ENCODE peak calls at places on chromosomes 11 and 22, in five cellular contexts. One of them, this sample, is unnamed. For H3K27me3, the result is how much of the 10 kb centered on the place peaks cover.

GRCh38 chr11:75968021-75968685 is 153.1 kb downstream of the UVRAG start:
- DNase-seq in heart right ventricle: no peak
- DNase-seq in ovary: no peak
- DNase-seq in CD8-positive, alpha-beta T cell: no peak
- DNase-seq in left ventricle myocardium inferior: no peak
- DNase-seq in this sample: no peak

GRCh38 chr11:47269002-47269828 is 718 bp upstream of the MADD start:
- DNase-seq in heart right ventricle: peak
- DNase-seq in left ventricle myocardium inferior: peak
- DNase-seq in ovary: peak
- DNase-seq in CD8-positive, alpha-beta T cell: peak
- DNase-seq in this sample: peak

GRCh38 chr11:904380-904779 is 6.2 kb downstream of the CHID1 start:
- DNase-seq in heart right ventricle: no peak
- DNase-seq in ovary: no peak
- DNase-seq in left ventricle myocardium inferior: no peak
- DNase-seq in CD8-positive, alpha-beta T cell: no peak
- DNase-seq in this sample: peak

GRCh38 chr11:58926695-58927094 is 12.6 kb upstream of the GLYATL1 start:
- DNase-seq in heart right ventricle: no peak
- DNase-seq in ovary: no peak
- DNase-seq in CD8-positive, alpha-beta T cell: no peak
- DNase-seq in left ventricle myocardium inferior: no peak
- DNase-seq in this sample: no peak

GRCh38 chr11:565921-566509 is 5.2 kb downstream of the RASSF7 start:
- DNase-seq in heart right ventricle: no peak
- DNase-seq in ovary: peak
- DNase-seq in left ventricle myocardium inferior: no peak
- DNase-seq in CD8-positive, alpha-beta T cell: no peak
- DNase-seq in this sample: peak

GRCh38 chr11:60785806-60786361 is 751 bp downstream of the MS4A10 start:
- DNase-seq in heart right ventricle: no peak
- DNase-seq in left ventricle myocardium inferior: no peak
- DNase-seq in ovary: no peak
- DNase-seq in CD8-positive, alpha-beta T cell: no peak
- DNase-seq in this sample: no peak

GRCh38 chr11:13663631-13664071 is 4.8 kb upstream of the FAR1 start:
- DNase-seq in left ventricle myocardium inferior: no peak
- DNase-seq in CD8-positive, alpha-beta T cell: no peak
- DNase-seq in heart right ventricle: no peak
- DNase-seq in ovary: no peak
- DNase-seq in this sample: no peak

GRCh38 chr22:25748140-25748539 is 6.2 kb downstream of the MYO18B start:
- DNase-seq in heart right ventricle: no peak
- DNase-seq in CD8-positive, alpha-beta T cell: no peak
- DNase-seq in left ventricle myocardium inferior: no peak
- DNase-seq in ovary: no peak
- DNase-seq in this sample: no peak

GRCh38 chr11:121767433-121767832 is 314.7 kb upstream of the SORL1-AS1 start:
- DNase-seq in ovary: no peak
- DNase-seq in heart right ventricle: no peak
- DNase-seq in left ventricle myocardium inferior: no peak
- DNase-seq in CD8-positive, alpha-beta T cell: no peak
- DNase-seq in this sample: no peak

GRCh38 chr11:77093987-77094840 is 8.4 kb upstream of the OMP start:
- DNase-seq in CD8-positive, alpha-beta T cell: no peak
- DNase-seq in ovary: peak
- DNase-seq in left ventricle myocardium inferior: no peak
- DNase-seq in heart right ventricle: no peak
- DNase-seq in this sample: no peak

GRCh38 chr22:41382098-41382578 is 396 bp downstream of the TEF start:
- DNase-seq in ovary: peak
- DNase-seq in CD8-positive, alpha-beta T cell: peak
- DNase-seq in left ventricle myocardium inferior: peak
- DNase-seq in heart right ventricle: peak
- DNase-seq in this sample: peak

GRCh38 chr11:10522921-10523320 is 18.1 kb downstream of the RNF141 start:
- DNase-seq in left ventricle myocardium inferior: no peak
- DNase-seq in heart right ventricle: no peak
- DNase-seq in ovary: no peak
- DNase-seq in CD8-positive, alpha-beta T cell: no peak
- DNase-seq in this sample: no peak

GRCh38 chr22:49833340-49834007 is 5.8 kb upstream of the BRD1 start:
- DNase-seq in heart right ventricle: no peak
- DNase-seq in CD8-positive, alpha-beta T cell: no peak
- DNase-seq in ovary: no peak
- DNase-seq in left ventricle myocardium inferior: no peak
- DNase-seq in this sample: peak

GRCh38 chr11:121328213-121328966 is 35.8 kb downstream of the SC5D start:
- DNase-seq in CD8-positive, alpha-beta T cell: peak
- DNase-seq in left ventricle myocardium inferior: no peak
- DNase-seq in ovary: no peak
- DNase-seq in heart right ventricle: no peak
- DNase-seq in this sample: no peak

GRCh38 chr11:69053546-69054396 is 5.0 kb downstream of the TPCN2 start:
- DNase-seq in ovary: no peak
- DNase-seq in heart right ventricle: no peak
- DNase-seq in left ventricle myocardium inferior: peak
- DNase-seq in CD8-positive, alpha-beta T cell: no peak
- DNase-seq in this sample: no peak

GRCh38 chr11:84580338-84580737 is 1046.8 kb downstream of the DLG2 start:
- DNase-seq in CD8-positive, alpha-beta T cell: no peak
- DNase-seq in left ventricle myocardium inferior: no peak
- DNase-seq in heart right ventricle: no peak
- DNase-seq in ovary: no peak
- DNase-seq in this sample: no peak

GRCh38 chr11:134449713-134450112 is 37.7 kb upstream of the B3GAT1 start:
- DNase-seq in left ventricle myocardium inferior: no peak
- DNase-seq in ovary: no peak
- DNase-seq in CD8-positive, alpha-beta T cell: no peak
- DNase-seq in heart right ventricle: no peak
- DNase-seq in this sample: no peak

GRCh38 chr11:115930886-115931537 is 426.8 kb upstream of the CADM1 start:
- DNase-seq in ovary: no peak
- DNase-seq in heart right ventricle: no peak
- DNase-seq in left ventricle myocardium inferior: no peak
- DNase-seq in CD8-positive, alpha-beta T cell: no peak
- DNase-seq in this sample: no peak

GRCh38 chr22:38318792-38319773 is 1.9 kb upstream of the CSNK1E start:
- DNase-seq in left ventricle myocardium inferior: no peak
- DNase-seq in heart right ventricle: no peak
- DNase-seq in ovary: peak
- DNase-seq in CD8-positive, alpha-beta T cell: no peak
- DNase-seq in this sample: no peak

GRCh38 chr11:34208266-34209135 is 103.1 kb downstream of the NAT10 start:
- DNase-seq in left ventricle myocardium inferior: no peak
- DNase-seq in ovary: no peak
- DNase-seq in CD8-positive, alpha-beta T cell: no peak
- DNase-seq in heart right ventricle: no peak
- DNase-seq in this sample: no peak

GRCh38 chr11:7220636-7221035 is 31.1 kb upstream of the SYT9 start:
- DNase-seq in left ventricle myocardium inferior: no peak
- DNase-seq in CD8-positive, alpha-beta T cell: no peak
- DNase-seq in heart right ventricle: no peak
- DNase-seq in ovary: no peak
- DNase-seq in this sample: no peak

GRCh38 chr11:18192988-18193387 is 20.4 kb downstream of the MRGPRX4 start:
- DNase-seq in ovary: no peak
- DNase-seq in heart right ventricle: no peak
- DNase-seq in left ventricle myocardium inferior: no peak
- DNase-seq in CD8-positive, alpha-beta T cell: no peak
- DNase-seq in this sample: no peak
- TF ChIP-seq CTCF in ovary: no peak
- TF ChIP-seq CTCF in heart right ventricle: no peak
- TF ChIP-seq CTCF in left ventricle myocardium inferior: no peak
- TF ChIP-seq CTCF in CD8-positive, alpha-beta T cell: no peak
- TF ChIP-seq CTCF in this sample: no peak

DNA sequence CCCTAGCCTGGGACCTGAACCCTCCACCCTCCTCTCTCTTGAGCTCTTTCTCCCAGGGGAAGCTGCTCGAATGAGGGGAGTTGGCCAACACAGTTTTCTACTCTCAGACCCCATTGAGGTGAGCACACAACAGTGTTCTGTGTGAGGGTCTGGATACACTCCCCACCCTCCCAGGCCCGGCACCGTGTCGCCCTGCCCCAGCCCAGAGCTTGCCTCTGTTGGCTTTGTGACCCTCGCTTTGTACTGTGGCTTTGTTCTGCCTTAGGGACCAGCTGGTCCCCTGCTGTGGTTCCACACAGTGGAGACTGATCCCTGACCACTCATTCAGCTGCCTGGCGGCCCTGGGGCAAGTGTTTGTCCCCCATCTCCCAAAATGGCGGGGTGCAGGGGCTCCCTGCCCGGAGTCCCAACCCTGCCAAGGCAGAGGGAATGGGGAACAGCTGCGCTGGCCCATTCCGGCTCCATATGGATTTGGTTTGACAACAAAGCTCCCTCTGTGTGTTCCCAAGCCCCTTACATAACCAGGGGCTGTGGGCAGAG is 8.3 kb downstream of the ST3GAL4 start:
- DNase-seq in left ventricle myocardium inferior: peak
- DNase-seq in heart right ventricle: no peak
- DNase-seq in ovary: peak
- DNase-seq in CD8-positive, alpha-beta T cell: no peak
- DNase-seq in this sample: no peak
- H3K27ac ChIP-seq in left ventricle myocardium inferior: peak
- H3K27ac ChIP-seq in heart right ventricle: peak
- H3K27ac ChIP-seq in ovary: peak
- H3K27ac ChIP-seq in CD8-positive, alpha-beta T cell: no peak
- H3K27ac ChIP-seq in this sample: no peak

DNA sequence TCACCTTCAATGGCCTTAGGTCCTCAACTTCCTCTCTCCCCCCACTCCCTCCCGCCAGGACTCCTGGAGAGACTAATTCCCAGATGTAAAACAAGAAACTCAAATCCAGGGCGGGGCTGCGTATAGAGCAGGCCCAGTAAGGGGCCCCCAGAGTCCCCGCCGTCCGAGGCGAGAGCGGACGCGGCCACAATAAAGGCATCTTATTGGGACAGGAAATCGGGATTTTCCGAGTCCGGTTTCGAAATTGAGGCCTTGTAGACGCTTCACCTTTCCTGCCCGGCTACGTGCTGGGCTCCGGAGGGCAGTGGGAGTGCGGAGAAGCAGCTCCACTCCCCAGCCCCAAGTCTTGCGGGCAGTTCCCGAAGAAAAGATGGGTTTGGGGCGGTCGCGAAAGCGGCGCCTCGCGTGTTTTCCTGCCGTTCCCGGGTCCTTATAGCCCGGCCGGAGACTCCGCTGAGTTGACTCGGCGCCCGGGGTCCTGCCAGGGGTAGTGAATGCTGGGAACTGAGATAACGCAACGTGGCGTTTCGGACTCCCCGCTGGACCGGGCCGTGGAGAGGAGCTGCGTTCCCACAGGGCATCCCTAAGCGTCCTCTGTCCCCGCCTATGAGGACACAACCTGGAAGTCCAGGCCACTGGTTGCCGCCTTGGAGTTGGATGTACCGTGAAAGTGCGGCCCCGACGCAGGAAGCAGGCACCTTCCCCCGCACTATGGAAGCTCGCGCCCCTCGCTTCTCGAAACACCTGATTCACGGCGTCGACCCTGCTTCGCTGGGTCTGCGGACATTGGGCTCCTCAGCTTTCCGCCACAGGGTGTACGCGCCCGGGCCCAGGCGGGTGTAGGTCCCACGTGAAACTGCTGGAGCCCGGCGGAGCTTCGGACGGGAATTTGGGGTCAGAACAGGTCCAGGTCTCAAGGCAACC is 4.8 kb upstream of the CHRM1 start:
- DNase-seq in ovary: peak
- DNase-seq in heart right ventricle: no peak
- DNase-seq in CD8-positive, alpha-beta T cell: no peak
- DNase-seq in left ventricle myocardium inferior: no peak
- DNase-seq in this sample: no peak
- H3K27me3 ChIP-seq in ovary: under half
- H3K27me3 ChIP-seq in heart right ventricle: half or more
- H3K27me3 ChIP-seq in CD8-positive, alpha-beta T cell: under half
- H3K27me3 ChIP-seq in left ventricle myocardium inferior: half or more
- H3K27me3 ChIP-seq in this sample: under half

DNA sequence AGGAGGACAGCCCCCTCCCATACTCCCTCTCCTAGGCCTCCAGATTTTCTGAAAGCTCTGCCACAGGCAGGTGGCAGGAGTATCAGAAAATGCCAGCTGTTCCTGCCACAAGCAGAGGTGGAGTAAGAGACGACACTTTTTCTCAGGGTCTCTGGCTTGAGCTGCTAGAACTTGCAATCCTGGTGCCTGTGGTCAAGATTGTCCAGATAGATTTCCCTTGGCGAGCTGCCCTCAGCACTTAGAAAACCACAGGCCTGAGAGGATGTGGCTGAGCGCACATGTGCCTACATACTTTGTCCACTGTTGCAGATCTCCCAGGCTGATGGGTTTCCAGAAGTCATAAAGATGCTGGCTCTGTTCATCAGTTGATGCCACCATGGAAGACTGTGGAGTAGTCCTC is 65.7 kb upstream of the NAV2 start:
- DNase-seq in CD8-positive, alpha-beta T cell: no peak
- DNase-seq in heart right ventricle: no peak
- DNase-seq in left ventricle myocardium inferior: no peak
- DNase-seq in ovary: no peak
- DNase-seq in this sample: peak
- TF ChIP-seq CTCF in CD8-positive, alpha-beta T cell: no peak
- TF ChIP-seq CTCF in heart right ventricle: no peak
- TF ChIP-seq CTCF in left ventricle myocardium inferior: no peak
- TF ChIP-seq CTCF in ovary: no peak
- TF ChIP-seq CTCF in this sample: no peak

GRCh38 chr11:62435741-62436485 is 17.1 kb downstream of the SCGB1A1 start:
- DNase-seq in ovary: no peak
- DNase-seq in CD8-positive, alpha-beta T cell: no peak
- DNase-seq in heart right ventricle: no peak
- DNase-seq in left ventricle myocardium inferior: no peak
- DNase-seq in this sample: no peak
- H3K27ac ChIP-seq in ovary: no peak
- H3K27ac ChIP-seq in CD8-positive, alpha-beta T cell: no peak
- H3K27ac ChIP-seq in heart right ventricle: peak
- H3K27ac ChIP-seq in left ventricle myocardium inferior: peak
- H3K27ac ChIP-seq in this sample: no peak

This sample was measured in upper lobe of left lung.